ENCODE peak calls at places on chromosomes 3 and 15, in eight cellular contexts. M is PC-3, U is PC-9, R is body of pancreas, D is spleen, Z is hepatocyte, V is uterus, I is heart right ventricle. S is an unnamed sample.

GRCh38 chr15:79370716-79371115 is 59.8 kb downstream of the TMED3 start:
- DNase-seq in U (no peak), I (no peak), D (no peak), Z (no peak), V (no peak), M (no peak), R (no peak), S (no peak)

GRCh38 chr3:192727032-192727847 is at the start of gene FGF12:
- DNase-seq in R (peak; percentile 69), Z (peak; percentile 89), D (peak; percentile 73), M (peak; percentile 52), V (peak; percentile 16), I (peak; percentile 87), U (no peak), S (peak; percentile 77)

GRCh38 chr3:190739726-190740230 is 122.7 kb downstream of the GMNC start:
- DNase-seq in I (no peak), M (no peak), D (no peak), Z (no peak), R (no peak), U (no peak), V (no peak), S (no peak)

GRCh38 chr3:127731546-127731945 is 58.8 kb downstream of the ABTB1 start:
- DNase-seq in I (no peak), D (peak; percentile 61), Z (no peak), V (no peak), R (no peak), M (no peak), U (no peak), S (no peak)

GRCh38 chr3:150407051-150407817 is 864 bp upstream of the TSC22D2 start:
- DNase-seq in Z (peak; percentile 13), M (peak; percentile 44), D (no peak), I (no peak), U (peak; percentile 64), V (no peak), R (no peak), S (no peak)

GRCh38 chr3:168794427-168794826 is 698.7 kb upstream of the GOLIM4 start:
- DNase-seq in Z (no peak), V (no peak), I (no peak), M (no peak), D (no peak), R (no peak), U (no peak), S (no peak)

GRCh38 chr3:159432721-159433300 is 555.8 kb upstream of the IL12A start:
- DNase-seq in Z (no peak), D (no peak), U (no peak), M (no peak), I (no peak), V (no peak), R (no peak), S (no peak)

GRCh38 chr3:3509665-3510064 is 289.6 kb upstream of the LRRN1 start:
- DNase-seq in M (no peak), V (no peak), I (no peak), R (no peak), U (no peak), D (no peak), Z (no peak), S (no peak)

GRCh38 chr3:54358969-54359648 is 236.8 kb downstream of the CACNA2D3 start:
- DNase-seq in D (no peak), Z (no peak), U (no peak), V (no peak), M (no peak), R (no peak), I (peak; percentile 61), S (peak; percentile 64)

GRCh38 chr3:197847866-197848401 is 56.9 kb downstream of the LRCH3 start:
- DNase-seq in U (no peak), Z (peak; percentile 8), R (no peak), D (no peak), V (no peak), M (no peak), I (no peak), S (no peak)

GRCh38 chr3:114121996-114122709 is 56.7 kb downstream of the DRD3 start:
- DNase-seq in V (peak; percentile 34), D (no peak), R (peak; percentile 8), U (no peak), I (no peak), Z (no peak), M (peak; percentile 9), S (no peak)

GRCh38 chr3:56835626-56836025 is 33.9 kb upstream of the ARHGEF3 start:
- DNase-seq in I (no peak), D (no peak), M (peak; percentile 53), R (no peak), U (no peak), Z (no peak), V (no peak), S (no peak)

GRCh38 chr3:39149059-39149455 is 4.3 kb downstream of the CSRNP1 start:
- DNase-seq in Z (no peak), D (no peak), R (no peak), I (no peak), V (no peak), U (no peak), M (no peak), S (no peak)
- TF ChIP-seq CTCF in Z (no peak), D (no peak), R (no peak), I (no peak), V (no peak), U (no peak), M (no peak), S (no peak)

GRCh38 chr15:95227235-95227634 is 995.9 kb downstream of the MCTP2 start:
- DNase-seq in R (no peak), U (no peak), D (no peak), I (no peak), M (no peak), V (no peak), Z (no peak), S (no peak)
- H3K4me1 ChIP-seq in R (no peaks in the 10 kb centered on the region), U (no peaks in the 10 kb centered on the region), D (no peaks in the 10 kb centered on the region), I (no peaks in the 10 kb centered on the region), M (no peaks in the 10 kb centered on the region), V (no peaks in the 10 kb centered on the region), Z (no peaks in the 10 kb centered on the region), S (no peaks in the 10 kb centered on the region)

DNA sequence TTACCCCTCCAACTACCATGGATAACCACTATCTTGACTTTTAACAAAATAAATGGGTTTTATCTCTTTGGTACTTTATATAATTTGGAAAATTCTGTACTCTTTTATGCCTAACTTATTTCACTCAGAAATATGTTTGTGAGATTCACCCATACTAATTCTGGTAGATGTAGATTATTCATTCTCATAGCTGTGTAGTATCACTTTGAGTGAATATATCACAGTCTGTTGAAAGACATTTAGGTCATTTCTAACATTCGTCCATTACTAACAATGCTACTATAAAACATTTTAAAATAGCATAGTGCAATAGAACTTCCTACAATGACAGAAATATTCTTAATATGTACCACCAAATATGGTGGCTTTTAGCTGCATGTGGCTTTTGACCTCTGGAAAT is 542.4 kb downstream of the RBMS3 start:
- DNase-seq in I (no peak), R (no peak), U (no peak), D (no peak), V (no peak), Z (no peak), M (no peak), S (no peak)
- H3K27me3 ChIP-seq in I (no peaks in the 10 kb centered on the region), R (no peaks in the 10 kb centered on the region), U (no peaks in the 10 kb centered on the region), D (no peaks in the 10 kb centered on the region), V (no peaks in the 10 kb centered on the region), Z (no peaks in the 10 kb centered on the region), M (no peaks in the 10 kb centered on the region), S (no peaks in the 10 kb centered on the region)

GRCh38 chr3:10474847-10475246 is 30.5 kb downstream of the ATP2B2 start:
- DNase-seq in V (no peak), R (no peak), I (no peak), U (no peak), M (no peak), D (peak; percentile 56), Z (no peak), S (no peak)
- TF ChIP-seq CTCF in V (no peak), R (no peak), I (no peak), U (no peak), M (no peak), D (no peak), Z (no peak), S (no peak)

GRCh38 chr3:101943028-101943427 is 93.7 kb downstream of the NFKBIZ start:
- DNase-seq in U (no peak), D (no peak), R (no peak), M (no peak), Z (no peak), I (no peak), V (no peak), S (no peak)
- H3K4me1 ChIP-seq in U (peaks cover 11% of the 10 kb centered on the region), D (peaks cover 40% of the 10 kb centered on the region), R (no peaks in the 10 kb centered on the region), M (peaks cover 42% of the 10 kb centered on the region), Z (peaks cover 15% of the 10 kb centered on the region), I (peaks cover 28% of the 10 kb centered on the region), V (no peaks in the 10 kb centered on the region), S (no peaks in the 10 kb centered on the region)

DNA sequence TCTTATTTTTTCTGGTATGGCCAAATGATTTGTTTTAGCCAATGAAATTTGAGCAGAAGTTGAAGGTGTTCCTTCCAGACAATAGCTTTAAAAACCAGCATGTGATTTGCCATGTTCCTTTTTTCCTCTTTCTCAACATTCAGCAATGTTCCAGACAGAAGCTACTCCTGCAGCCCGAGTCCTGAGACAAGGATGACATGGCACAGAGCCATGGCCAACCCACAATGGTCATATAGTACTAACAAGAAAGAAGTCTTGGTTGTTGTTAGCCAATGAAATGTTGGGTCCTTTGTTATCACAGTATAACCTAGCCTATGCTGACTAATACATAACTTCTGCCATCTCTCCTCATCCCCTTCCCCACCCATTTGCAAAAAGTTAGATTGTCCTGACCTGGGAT is 211.1 kb upstream of the STT3B start:
- DNase-seq in V (no peak), U (no peak), D (no peak), M (no peak), Z (no peak), R (no peak), I (no peak), S (no peak)
- H3K27me3 ChIP-seq in V (no peaks in the 10 kb centered on the region), U (no peaks in the 10 kb centered on the region), D (no peaks in the 10 kb centered on the region), M (no peaks in the 10 kb centered on the region), Z (no peaks in the 10 kb centered on the region), R (no peaks in the 10 kb centered on the region), I (no peaks in the 10 kb centered on the region), S (no peaks in the 10 kb centered on the region)

DNA sequence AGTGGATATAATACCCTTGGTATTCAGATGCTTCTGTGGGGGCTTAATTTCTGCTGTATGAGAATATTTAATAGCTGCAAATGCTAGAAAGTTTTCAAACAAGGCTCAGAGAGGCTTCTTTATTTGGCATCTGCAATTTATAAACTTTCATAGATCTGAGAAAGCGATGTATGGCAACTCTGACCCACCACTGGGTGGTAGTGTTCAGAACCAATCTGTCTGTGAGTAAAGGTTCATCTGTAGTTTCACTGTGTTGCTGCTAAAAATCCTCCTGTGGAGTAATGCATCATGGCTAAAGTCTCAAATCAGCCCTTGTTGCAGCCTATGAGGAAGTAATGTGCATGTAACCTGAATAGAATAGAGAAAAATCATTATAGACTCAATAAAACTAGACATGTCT is 47.4 kb downstream of the CLSTN2 start:
- DNase-seq in U (no peak), I (no peak), R (no peak), V (no peak), Z (peak; percentile 13), M (no peak), D (no peak), S (no peak)
- TF ChIP-seq CTCF in U (peak; percentile 37), I (peak; percentile 23), R (no peak), V (no peak), Z (peak; percentile 42), M (peak; percentile 14), D (no peak), S (peak; percentile 41)

DNA sequence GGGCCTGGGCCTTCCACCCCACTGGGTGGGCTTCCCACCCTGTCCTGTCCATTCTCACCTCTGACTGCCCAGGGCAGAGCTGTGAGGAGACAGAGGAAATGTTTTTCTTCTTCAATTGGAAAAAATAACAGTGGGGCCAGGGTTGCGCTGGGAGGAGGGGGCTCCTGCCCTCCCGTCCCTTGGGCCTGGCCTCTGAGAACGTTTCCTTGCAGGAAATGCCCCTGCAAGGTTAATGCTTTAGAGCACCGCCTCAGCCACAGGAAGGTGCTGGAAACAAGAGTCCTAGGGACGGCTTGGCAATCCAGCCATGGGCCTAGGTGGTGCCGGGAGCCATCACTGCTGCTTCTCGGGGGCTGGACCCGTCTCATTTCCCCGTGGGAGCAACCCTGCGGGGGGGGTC is 3.8 kb upstream of the PLXND1 start:
- DNase-seq in U (no peak), M (no peak), D (no peak), I (peak; percentile 13), R (no peak), V (no peak), Z (no peak), S (no peak)
- H3K4me1 ChIP-seq in U (peaks cover 6% of the 10 kb centered on the region), M (peaks cover 3% of the 10 kb centered on the region), D (peaks cover 36% of the 10 kb centered on the region), I (peaks cover 69% of the 10 kb centered on the region), R (peaks cover 31% of the 10 kb centered on the region), V (peaks cover 12% of the 10 kb centered on the region), Z (peaks cover 18% of the 10 kb centered on the region), S (peaks cover 84% of the 10 kb centered on the region)

S was measured in right atrium auricular region.